ENCODE peak calls at places on chromosome 14, in ten cellular contexts. I, K, D, R, Y, Q, O, X, P and B are unnamed samples.

GRCh38 chr14:80602931-80603330 is 338.6 kb downstream of the CEP128 start:
- DNase-seq in I (no peak), K (no peak), D (no peak), R (no peak), Y (no peak), Q (no peak), O (no peak), X (no peak), P (no peak), B (no peak)

GRCh38 chr14:95320076-95320895 is 578 bp upstream of the CLMN start:
- DNase-seq in I (no peak), K (no peak), D (no peak), R (no peak), Y (no peak), Q (peak; percentile 74), O (no peak), X (no peak), P (no peak), B (peak; percentile 56)

GRCh38 chr14:36996133-36996856 is 176.1 kb downstream of the SLC25A21 start:
- DNase-seq in I (peak; percentile 68), K (peak; percentile 29), D (no peak), R (no peak), Y (no peak), Q (no peak), O (no peak), X (peak; percentile 5), P (no peak), B (peak; percentile 12)

GRCh38 chr14:93065272-93065730 is 50.4 kb downstream of the ITPK1 start:
- DNase-seq in I (no peak), K (no peak), D (no peak), R (no peak), Y (no peak), Q (no peak), O (no peak), X (no peak), P (no peak), B (no peak)

GRCh38 chr14:59155886-59156285 is 32.6 kb upstream of the DAAM1 start:
- DNase-seq in I (peak; percentile 9), K (no peak), D (no peak), R (no peak), Y (no peak), Q (no peak), O (no peak), X (no peak), P (no peak), B (no peak)

GRCh38 chr14:32711103-32711680 is 227.5 kb upstream of the NPAS3 start:
- DNase-seq in I (peak; percentile 14), K (peak; percentile 26), D (no peak), R (no peak), Y (no peak), Q (no peak), O (no peak), X (peak; percentile 51), P (peak; percentile 6), B (peak; percentile 18)

GRCh38 chr14:106845286-106846087 is 1319.1 kb downstream of the TMEM121 start:
- DNase-seq in I (no peak), K (peak; percentile 62), D (peak; percentile 87), R (peak; percentile 92), Y (no peak), Q (no peak), O (no peak), X (peak; percentile 84), P (no peak), B (no peak)

GRCh38 chr14:24406416-24406815 is 7.6 kb downstream of the NYNRIN start:
- DNase-seq in I (no peak), K (no peak), D (no peak), R (no peak), Y (no peak), Q (peak; percentile 54), O (no peak), X (no peak), P (no peak), B (no peak)

GRCh38 chr14:60984225-60984624 is 3.2 kb downstream of the SLC38A6 start:
- DNase-seq in I (no peak), K (no peak), D (no peak), R (no peak), Y (no peak), Q (no peak), O (no peak), X (no peak), P (no peak), B (no peak)

GRCh38 chr14:60981626-60982455 is 796 bp downstream of the SLC38A6 start:
- DNase-seq in I (peak; percentile 94), K (peak; percentile 37), D (no peak), R (no peak), Y (no peak), Q (no peak), O (no peak), X (peak; percentile 5), P (no peak), B (peak; percentile 16)

GRCh38 chr14:60986500-60986899 is 5.5 kb downstream of the SLC38A6 start:
- DNase-seq in I (no peak), K (no peak), D (no peak), R (no peak), Y (no peak), Q (no peak), O (no peak), X (no peak), P (no peak), B (no peak)

GRCh38 chr14:60977848-60978247 is 3.0 kb downstream of the TRMT5 start:
- DNase-seq in I (no peak), K (no peak), D (no peak), R (no peak), Y (no peak), Q (no peak), O (no peak), X (no peak), P (no peak), B (no peak)

DNA sequence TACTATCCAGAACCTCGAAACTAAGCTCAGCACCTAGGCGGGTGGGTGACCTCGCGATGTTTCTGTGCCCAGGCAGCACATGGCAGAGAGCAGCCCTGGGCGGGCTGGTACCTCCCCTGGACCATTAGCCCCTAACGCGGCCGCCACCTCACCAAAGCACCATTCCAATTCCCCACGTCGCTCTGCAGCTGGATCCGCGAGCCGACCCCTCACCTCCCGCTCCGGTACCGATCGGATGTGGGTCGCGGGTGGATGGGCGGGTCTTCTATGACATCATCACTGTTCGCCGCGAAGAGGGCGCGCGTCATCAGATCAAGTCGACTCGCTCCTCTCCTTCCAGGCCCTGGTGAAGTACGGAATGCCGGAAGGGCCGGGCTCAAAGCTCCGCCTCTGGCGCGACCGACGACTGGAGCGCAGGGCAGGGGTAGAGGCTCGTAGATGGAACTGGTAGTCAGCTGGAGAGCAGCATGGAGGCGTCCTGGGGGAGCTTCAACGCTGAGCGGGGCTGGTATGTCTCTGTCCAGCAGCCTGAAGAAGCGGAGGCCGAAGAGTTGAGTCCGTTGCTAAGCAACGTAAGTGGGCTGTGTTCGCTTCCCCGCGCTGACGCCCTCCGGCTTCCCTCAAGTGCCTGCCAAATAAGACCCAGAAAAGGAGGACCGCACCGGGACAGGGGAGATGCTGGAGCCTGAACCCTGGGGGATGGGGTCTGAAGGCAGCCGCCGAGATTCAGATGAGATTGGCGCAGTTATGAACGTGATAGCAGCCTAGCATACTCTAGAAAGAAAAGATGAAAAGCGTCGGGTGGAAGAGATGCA is at the start of the genes SLC38A6 and TRMT5:
- DNase-seq in I (peak; percentile 97), K (peak; percentile 87), D (peak; percentile 95), R (peak; percentile 95), Y (peak; percentile 94), Q (peak; percentile 97), O (peak; percentile 59), X (peak; percentile 94), P (peak; percentile 89), B (peak; percentile 65)
- TF ChIP-seq POLR2A in I (peak; percentile 83), K (peak; percentile 62), D (no peak), R (peak; percentile 61), Y (no peak), Q (no peak), O (no peak), X (no peak), P (peak; percentile 74), B (peak; percentile 48)

GRCh38 chr14:91292476-91292875 is 48.0 kb upstream of the GPR68 start:
- DNase-seq in I (no peak), K (no peak), D (no peak), R (no peak), Y (no peak), Q (no peak), O (no peak), X (no peak), P (no peak), B (no peak)
- TF ChIP-seq POLR2A in I (no peak), K (no peak), D (no peak), R (no peak), Y (no peak), Q (no peak), O (no peak), X (no peak), P (no peak), B (no peak)

GRCh38 chr14:75279739-75280447 is 1.3 kb downstream of the FOS start:
- DNase-seq in I (peak; percentile 27), K (no peak), D (no peak), R (peak; percentile 64), Y (no peak), Q (peak; percentile 82), O (no peak), X (peak; percentile 40), P (no peak), B (no peak)

GRCh38 chr14:75281691-75282000 is 3.0 kb downstream of the FOS start:
- DNase-seq in I (no peak), K (no peak), D (no peak), R (no peak), Y (no peak), Q (no peak), O (no peak), X (no peak), P (no peak), B (no peak)

GRCh38 chr14:75282166-75282547 is 3.5 kb downstream of the FOS start:
- DNase-seq in I (peak; percentile 60), K (no peak), D (no peak), R (peak; percentile 59), Y (no peak), Q (no peak), O (no peak), X (no peak), P (no peak), B (no peak)

GRCh38 chr14:75280448-75280830 is 1.8 kb downstream of the FOS start:
- DNase-seq in I (peak; percentile 29), K (no peak), D (no peak), R (no peak), Y (no peak), Q (peak; percentile 64), O (no peak), X (no peak), P (no peak), B (no peak)

DNA sequence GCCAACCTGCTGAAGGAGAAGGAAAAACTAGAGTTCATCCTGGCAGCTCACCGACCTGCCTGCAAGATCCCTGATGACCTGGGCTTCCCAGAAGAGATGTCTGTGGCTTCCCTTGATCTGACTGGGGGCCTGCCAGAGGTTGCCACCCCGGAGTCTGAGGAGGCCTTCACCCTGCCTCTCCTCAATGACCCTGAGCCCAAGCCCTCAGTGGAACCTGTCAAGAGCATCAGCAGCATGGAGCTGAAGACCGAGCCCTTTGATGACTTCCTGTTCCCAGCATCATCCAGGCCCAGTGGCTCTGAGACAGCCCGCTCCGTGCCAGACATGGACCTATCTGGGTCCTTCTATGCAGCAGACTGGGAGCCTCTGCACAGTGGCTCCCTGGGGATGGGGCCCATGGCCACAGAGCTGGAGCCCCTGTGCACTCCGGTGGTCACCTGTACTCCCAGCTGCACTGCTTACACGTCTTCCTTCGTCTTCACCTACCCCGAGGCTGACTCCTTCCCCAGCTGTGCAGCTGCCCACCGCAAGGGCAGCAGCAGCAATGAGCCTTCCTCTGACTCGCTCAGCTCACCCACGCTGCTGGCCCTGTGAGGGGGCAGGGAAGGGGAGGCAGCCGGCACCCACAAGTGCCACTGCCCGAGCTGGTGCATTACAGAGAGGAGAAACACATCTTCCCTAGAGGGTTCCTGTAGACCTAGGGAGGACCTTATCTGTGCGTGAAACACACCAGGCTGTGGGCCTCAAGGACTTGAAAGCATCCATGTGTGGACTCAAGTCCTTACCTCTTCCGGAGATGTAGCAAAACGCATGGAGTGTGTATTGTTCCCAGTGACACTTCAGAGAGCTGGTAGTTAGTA is 2.4 kb downstream of the FOS start:
- DNase-seq in I (peak; percentile 47), K (no peak), D (no peak), R (peak; percentile 58), Y (no peak), Q (peak; percentile 79), O (no peak), X (peak; percentile 35), P (no peak), B (no peak)
- TF ChIP-seq POLR2A in I (peak; percentile 32), K (no peak), D (no peak), R (peak; percentile 80), Y (no peak), Q (peak; percentile 14), O (no peak), X (peak; percentile 32), P (no peak), B (no peak)

DNA sequence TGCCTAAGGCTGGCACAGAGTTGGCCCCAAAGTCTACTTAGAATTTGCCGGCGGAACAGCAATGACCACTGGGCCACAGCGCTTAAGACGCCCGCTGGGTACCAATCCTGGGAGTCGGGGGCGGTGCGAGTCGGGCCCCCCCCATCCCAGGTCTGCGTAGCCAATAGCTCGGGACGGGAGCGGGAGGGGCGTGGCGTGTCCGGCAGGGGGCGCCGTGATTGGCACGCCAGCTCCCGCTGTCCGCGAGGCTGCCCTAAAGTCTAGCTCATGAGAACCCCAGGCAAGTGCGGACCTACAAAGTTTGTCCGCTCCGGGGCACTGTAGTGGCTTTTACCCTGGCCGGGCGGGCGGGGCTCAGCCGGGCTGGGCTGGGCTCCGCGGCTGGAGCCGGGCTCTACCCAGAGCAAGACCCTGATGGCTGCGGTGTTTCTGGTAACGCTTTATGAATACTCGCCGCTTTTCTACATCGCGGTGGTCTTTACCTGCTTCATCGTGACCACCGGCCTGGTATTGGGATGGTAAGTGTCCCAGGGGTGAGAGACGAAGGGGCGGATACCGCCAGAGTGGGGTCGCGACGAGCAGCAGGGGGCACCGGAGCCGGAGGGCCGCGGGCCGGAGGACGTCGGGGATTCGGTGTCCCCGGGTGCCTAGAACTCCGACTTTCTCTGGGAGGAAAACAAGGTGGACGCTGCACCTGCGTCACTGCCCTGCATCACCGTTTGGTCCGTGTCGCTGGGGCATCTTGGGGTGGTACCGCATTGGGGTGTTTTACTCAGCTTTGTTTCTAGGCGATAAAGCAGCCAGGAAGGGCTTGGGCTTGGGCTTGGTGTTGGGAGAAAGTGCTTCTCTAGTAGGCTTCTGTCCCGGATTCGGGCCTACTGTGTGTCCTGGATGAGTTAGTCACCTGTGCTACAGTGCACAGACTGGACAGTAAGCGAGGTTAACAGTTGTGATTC is at the start of gene CGRRF1:
- DNase-seq in I (peak; percentile 98), K (peak; percentile 94), D (peak; percentile 97), R (peak; percentile 99), Y (peak; percentile 100), Q (peak; percentile 99), O (peak; percentile 87), X (peak; percentile 98), P (peak; percentile 96), B (peak; percentile 86)
- TF ChIP-seq POLR2A in I (peak; percentile 65), K (peak; percentile 87), D (peak; percentile 67), R (peak; percentile 77), Y (no peak), Q (peak; percentile 67), O (no peak), X (peak; percentile 38), P (peak; percentile 66), B (peak; percentile 56)